ENCODE peak calls at places on chromosomes 2 and 18, in six cellular contexts. C, S, U, Y, J and M are unnamed samples.

GRCh38 chr2:71749671-71750101 is 296.3 kb downstream of the DYSF start:
- DNase-seq in C (no peak), S (no peak), U (no peak), Y (no peak), J (no peak), M (no peak)

GRCh38 chr18:13616041-13616440 is 110.3 kb downstream of the FAM210A start:
- DNase-seq in C (no peak), S (no peak), U (no peak), Y (no peak), J (no peak), M (no peak)

GRCh38 chr2:240462073-240462703 is 26.7 kb downstream of the GPC1 start:
- DNase-seq in C (no peak), S (no peak), U (peak), Y (no peak), J (no peak), M (peak)

GRCh38 chr2:127968610-127969339 is 59.1 kb downstream of the SAP130 start:
- DNase-seq in C (no peak), S (no peak), U (no peak), Y (no peak), J (no peak), M (peak)

GRCh38 chr2:14256890-14257289 is 375.6 kb upstream of the LRATD1 start:
- DNase-seq in C (no peak), S (no peak), U (no peak), Y (no peak), J (no peak), M (no peak)

GRCh38 chr18:67951166-67951565 is 434.6 kb upstream of the DSEL start:
- DNase-seq in C (no peak), S (no peak), U (no peak), Y (no peak), J (no peak), M (no peak)

GRCh38 chr2:19846030-19846429 is 55.8 kb downstream of the TTC32 start:
- DNase-seq in C (no peak), S (no peak), U (no peak), Y (no peak), J (no peak), M (no peak)

GRCh38 chr2:176936410-176936809 is 276.2 kb upstream of the HNRNPA3 start:
- DNase-seq in C (no peak), S (no peak), U (no peak), Y (no peak), J (no peak), M (no peak)

GRCh38 chr2:105961599-105962146 is 217.0 kb downstream of the NCK2 start:
- DNase-seq in C (no peak), S (no peak), U (no peak), Y (no peak), J (no peak), M (no peak)

GRCh38 chr2:235055891-235056516 is 104.2 kb downstream of the SH3BP4 start:
- DNase-seq in C (no peak), S (no peak), U (no peak), Y (no peak), J (no peak), M (no peak)

GRCh38 chr2:102063948-102064678 is 72.4 kb downstream of the IL1R2 start:
- DNase-seq in C (no peak), S (no peak), U (peak), Y (peak), J (peak), M (peak)

GRCh38 chr2:205245652-205246051 is 436.6 kb upstream of the NRP2 start:
- DNase-seq in C (no peak), S (no peak), U (no peak), Y (no peak), J (no peak), M (no peak)

GRCh38 chr2:157825885-157826284 is 50.2 kb downstream of the ACVR1 start:
- DNase-seq in C (no peak), S (no peak), U (no peak), Y (no peak), J (no peak), M (no peak)

GRCh38 chr18:57943723-57944122 is 100.3 kb upstream of the NEDD4L start:
- DNase-seq in C (no peak), S (no peak), U (no peak), Y (peak), J (no peak), M (no peak)

GRCh38 chr18:26963292-26963691 is 97.8 kb upstream of the AQP4 start:
- DNase-seq in C (peak), S (no peak), U (no peak), Y (no peak), J (no peak), M (no peak)

GRCh38 chr2:180238729-180239128 is 231.6 kb upstream of the CWC22 start:
- DNase-seq in C (no peak), S (no peak), U (no peak), Y (no peak), J (no peak), M (no peak)

GRCh38 chr2:188833799-188834198 is 140.4 kb upstream of the COL3A1 start:
- DNase-seq in C (no peak), S (no peak), U (no peak), Y (no peak), J (no peak), M (no peak)

GRCh38 chr2:4381773-4382172 is 678.4 kb downstream of the DCDC2C start:
- DNase-seq in C (no peak), S (no peak), U (no peak), Y (no peak), J (no peak), M (no peak)

GRCh38 chr2:172105715-172106124 is 3.0 kb upstream of the DLX2 start:
- DNase-seq in C (no peak), S (no peak), U (no peak), Y (no peak), J (no peak), M (peak)

GRCh38 chr18:48409591-48410094 is 460 bp upstream of the ZBTB7C start:
- DNase-seq in C (peak), S (no peak), U (peak), Y (no peak), J (no peak), M (no peak)

GRCh38 chr2:767440-767839 is 90.2 kb upstream of the TMEM18 start:
- DNase-seq in C (peak), S (no peak), U (no peak), Y (no peak), J (no peak), M (no peak)

GRCh38 chr2:196902828-196903227 is 23.7 kb downstream of the PGAP1 start:
- DNase-seq in C (no peak), S (no peak), U (no peak), Y (no peak), J (no peak), M (no peak)

GRCh38 chr2:117859924-117860647 is 45.6 kb downstream of the DDX18 start:
- DNase-seq in C (no peak), S (no peak), U (no peak), Y (no peak), J (no peak), M (no peak)